ENCODE peak calls at places on chromosome 2, in five cellular contexts. D, N, U, T and O are unnamed samples.

GRCh38 chr2:232522014-232522854 is 2.0 kb downstream of the PRSS56 start:
- DNase-seq in D (no peak), N (no peak), U (no peak), T (no peak), O (peak)

GRCh38 chr2:29233428-29233827 is 118.2 kb downstream of the CLIP4 start:
- DNase-seq in D (no peak), N (no peak), U (no peak), T (no peak), O (no peak)

GRCh38 chr2:30584116-30584515 is 137.1 kb downstream of the LCLAT1 start:
- DNase-seq in D (no peak), N (no peak), U (no peak), T (no peak), O (no peak)

GRCh38 chr2:39696838-39697237 is 31.1 kb downstream of the TMEM178A start:
- DNase-seq in D (no peak), N (peak), U (no peak), T (no peak), O (peak)

GRCh38 chr2:234091432-234091879 is 41.0 kb downstream of the SPP2 start:
- DNase-seq in D (no peak), N (no peak), U (no peak), T (no peak), O (no peak)

GRCh38 chr2:104434363-104434792 is 419.5 kb upstream of the POU3F3 start:
- DNase-seq in D (no peak), N (no peak), U (peak), T (peak), O (no peak)

GRCh38 chr2:44623622-44624351 is 262.0 kb downstream of the CAMKMT start:
- DNase-seq in D (no peak), N (no peak), U (no peak), T (no peak), O (no peak)

GRCh38 chr2:217740796-217741195 is 262.0 kb downstream of the TNS1 start:
- DNase-seq in D (no peak), N (no peak), U (no peak), T (no peak), O (no peak)

GRCh38 chr2:178629463-178629862 is 149.2 kb downstream of the PLEKHA3 start:
- DNase-seq in D (no peak), N (no peak), U (no peak), T (no peak), O (no peak)

GRCh38 chr2:143901185-143901842 is 618.6 kb downstream of the ZEB2 start:
- DNase-seq in D (no peak), N (peak), U (no peak), T (no peak), O (peak)

GRCh38 chr2:54149623-54150501 is 34.4 kb downstream of the ACYP2 start:
- DNase-seq in D (no peak), N (peak), U (no peak), T (no peak), O (peak)

GRCh38 chr2:234690569-234691225 is 193.8 kb upstream of the ARL4C start:
- DNase-seq in D (no peak), N (peak), U (no peak), T (no peak), O (no peak)

GRCh38 chr2:235139956-235140800 is 188.4 kb downstream of the SH3BP4 start:
- DNase-seq in D (no peak), N (no peak), U (no peak), T (no peak), O (no peak)

GRCh38 chr2:239190921-239191885 is 209.6 kb downstream of the HDAC4 start:
- DNase-seq in D (no peak), N (no peak), U (no peak), T (no peak), O (no peak)

GRCh38 chr2:231900975-231901374 is 25.2 kb downstream of the NPPC start:
- DNase-seq in D (no peak), N (no peak), U (peak), T (no peak), O (no peak)

GRCh38 chr2:19667085-19667484 is 234.7 kb downstream of the TTC32 start:
- DNase-seq in D (no peak), N (peak), U (peak), T (no peak), O (peak)

GRCh38 chr2:38037757-38038615 is 38.0 kb downstream of the CYP1B1 start:
- DNase-seq in D (peak), N (peak), U (peak), T (no peak), O (peak)

GRCh38 chr2:42925742-42926437 is 133.5 kb upstream of the HAAO start:
- DNase-seq in D (no peak), N (no peak), U (no peak), T (no peak), O (no peak)

GRCh38 chr2:153074207-153074606 is 355.8 kb downstream of the ARL6IP6 start:
- DNase-seq in D (no peak), N (no peak), U (no peak), T (no peak), O (no peak)

GRCh38 chr2:216370961-216371633 is 1.2 kb downstream of the MARCHF4 start:
- DNase-seq in D (no peak), N (no peak), U (peak), T (no peak), O (peak)

GRCh38 chr2:9897331-9897737 is 54.1 kb downstream of the TAF1B start:
- DNase-seq in D (peak), N (peak), U (peak), T (no peak), O (peak)

GRCh38 chr2:2591542-2591940 is 260.5 kb upstream of the MYT1L start:
- DNase-seq in D (no peak), N (no peak), U (no peak), T (no peak), O (no peak)

GRCh38 chr2:38514603-38515154 is 88.0 kb downstream of the HNRNPLL start:
- DNase-seq in D (no peak), N (no peak), U (no peak), T (no peak), O (no peak)

GRCh38 chr2:119207447-119207846 is 16.2 kb upstream of the STEAP3 start:
- DNase-seq in D (no peak), N (no peak), U (no peak), T (no peak), O (no peak)

GRCh38 chr2:83104202-83104601 is 1354.9 kb downstream of the SUCLG1 start:
- DNase-seq in D (no peak), N (no peak), U (no peak), T (no peak), O (no peak)

GRCh38 chr2:9914384-9915065 is 37.0 kb upstream of the GRHL1 start:
- DNase-seq in D (no peak), N (peak), U (peak), T (no peak), O (peak)

GRCh38 chr2:60882971-60883753 is 1.8 kb downstream of the REL start:
- DNase-seq in D (no peak), N (peak), U (no peak), T (no peak), O (peak)

GRCh38 chr2:230956827-230957755 is 32.0 kb upstream of the GPR55 start:
- DNase-seq in D (peak), N (peak), U (peak), T (no peak), O (peak)

GRCh38 chr2:238285653-238286082 is 2.7 kb downstream of the PER2 start:
- DNase-seq in D (no peak), N (peak), U (peak), T (no peak), O (peak)

GRCh38 chr2:102703748-102704147 is 58.1 kb upstream of the TMEM182 start:
- DNase-seq in D (peak), N (peak), U (peak), T (no peak), O (peak)

GRCh38 chr2:46814160-46814559 is 101.4 kb downstream of the MCFD2 start:
- DNase-seq in D (no peak), N (peak), U (no peak), T (no peak), O (no peak)

GRCh38 chr2:84832772-84833461 is 48.0 kb downstream of the TRABD2A start:
- DNase-seq in D (no peak), N (peak), U (peak), T (no peak), O (no peak)

GRCh38 chr2:47097563-47097962 is 57.5 kb downstream of the STPG4 start:
- DNase-seq in D (no peak), N (no peak), U (no peak), T (no peak), O (no peak)

GRCh38 chr2:61789807-61790602 is 63.9 kb downstream of the FAM161A start:
- DNase-seq in D (no peak), N (no peak), U (no peak), T (no peak), O (no peak)

GRCh38 chr2:46812381-46813024 is 103.1 kb downstream of the MCFD2 start:
- DNase-seq in D (no peak), N (peak), U (no peak), T (no peak), O (no peak)

GRCh38 chr2:9050122-9050809 is 46.8 kb upstream of the MBOAT2 start:
- DNase-seq in D (no peak), N (no peak), U (peak), T (no peak), O (peak)

GRCh38 chr2:179814050-179814449 is 47.4 kb downstream of the ZNF385B start:
- DNase-seq in D (no peak), N (no peak), U (no peak), T (no peak), O (no peak)

GRCh38 chr2:167191588-167191987 is 303.3 kb downstream of the XIRP2 start:
- DNase-seq in D (no peak), N (peak), U (no peak), T (no peak), O (no peak)

GRCh38 chr2:217773539-217773938 is 229.3 kb downstream of the TNS1 start:
- DNase-seq in D (no peak), N (no peak), U (no peak), T (no peak), O (no peak)

DNA sequence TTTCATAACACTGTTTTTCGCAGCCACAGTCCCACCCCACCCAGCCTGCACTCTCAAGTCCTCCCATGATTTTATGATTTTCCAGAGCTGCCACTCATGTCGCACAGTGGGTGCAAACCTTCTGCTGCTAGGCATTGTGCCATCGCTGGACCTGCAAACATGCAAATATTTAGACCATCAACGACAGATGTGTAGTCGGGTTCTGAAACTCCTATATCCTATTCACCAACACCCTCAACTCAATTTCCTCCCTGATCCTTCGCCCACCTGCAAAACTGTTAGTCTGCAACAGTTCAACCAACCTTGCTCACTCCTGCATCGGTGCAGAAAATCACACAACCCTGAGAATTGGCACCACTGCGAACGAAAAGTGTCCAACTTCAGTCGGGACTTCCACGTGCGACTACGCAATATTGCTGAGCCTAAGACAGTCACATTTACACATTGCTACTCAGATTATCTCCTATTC is 884 bp upstream of the ALS2 start:
- DNase-seq in D (no peak), N (no peak), U (no peak), T (no peak), O (no peak)
- H4K8ac ChIP-seq in D (peak), N (peak), U (peak), T (peak), O (peak)

GRCh38 chr2:73202156-73203054 is at the start of gene NOTO:
- DNase-seq in D (no peak), N (no peak), U (peak), T (no peak), O (peak)

GRCh38 chr2:73205611-73206010 is 3.2 kb downstream of the NOTO start:
- DNase-seq in D (no peak), N (no peak), U (no peak), T (no peak), O (no peak)

GRCh38 chr2:73208258-73208657 is 5.8 kb upstream of the SMYD5 start:
- DNase-seq in D (no peak), N (no peak), U (no peak), T (no peak), O (no peak)

GRCh38 chr2:73197579-73197978 is 4.8 kb upstream of the NOTO start:
- DNase-seq in D (no peak), N (no peak), U (no peak), T (no peak), O (no peak)

GRCh38 chr2:73203055-73203681 is 794 bp downstream of the NOTO start:
- DNase-seq in D (no peak), N (no peak), U (peak), T (no peak), O (peak)
- H3K4me3 ChIP-seq in D (peak), N (no peak), U (no peak), T (peak), O (peak)

DNA sequence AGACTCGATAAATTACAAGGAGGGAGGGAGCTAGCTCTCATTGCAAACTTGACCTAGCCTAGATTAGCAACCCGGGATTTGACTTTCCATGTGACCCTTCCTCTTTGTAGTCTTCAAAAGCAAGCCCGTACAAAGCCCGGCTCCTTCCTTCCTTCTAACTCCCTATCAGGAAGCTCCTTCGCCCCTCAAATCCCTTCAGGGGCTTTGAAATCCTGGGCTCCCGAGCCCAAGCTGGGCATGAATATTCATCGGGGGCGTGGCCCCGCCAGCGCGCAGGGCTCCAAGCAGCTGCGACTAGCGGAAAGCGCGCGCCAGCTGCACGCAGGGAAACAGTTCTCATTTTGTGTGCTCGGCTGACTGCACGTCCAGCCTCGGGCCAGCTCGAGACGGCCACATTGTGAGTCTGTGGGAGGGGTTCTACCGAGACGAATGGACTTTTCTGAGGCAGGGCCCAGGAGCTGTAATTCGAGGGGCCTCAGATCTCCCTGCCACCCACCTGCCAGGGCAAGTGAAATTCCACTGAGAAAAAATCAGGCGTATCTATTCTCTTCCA is 84.0 kb upstream of the PELI1 start:
- DNase-seq in D (peak), N (peak), U (peak), T (peak), O (peak)
- H4K8ac ChIP-seq in D (no peak), N (no peak), U (no peak), T (no peak), O (no peak)

DNA sequence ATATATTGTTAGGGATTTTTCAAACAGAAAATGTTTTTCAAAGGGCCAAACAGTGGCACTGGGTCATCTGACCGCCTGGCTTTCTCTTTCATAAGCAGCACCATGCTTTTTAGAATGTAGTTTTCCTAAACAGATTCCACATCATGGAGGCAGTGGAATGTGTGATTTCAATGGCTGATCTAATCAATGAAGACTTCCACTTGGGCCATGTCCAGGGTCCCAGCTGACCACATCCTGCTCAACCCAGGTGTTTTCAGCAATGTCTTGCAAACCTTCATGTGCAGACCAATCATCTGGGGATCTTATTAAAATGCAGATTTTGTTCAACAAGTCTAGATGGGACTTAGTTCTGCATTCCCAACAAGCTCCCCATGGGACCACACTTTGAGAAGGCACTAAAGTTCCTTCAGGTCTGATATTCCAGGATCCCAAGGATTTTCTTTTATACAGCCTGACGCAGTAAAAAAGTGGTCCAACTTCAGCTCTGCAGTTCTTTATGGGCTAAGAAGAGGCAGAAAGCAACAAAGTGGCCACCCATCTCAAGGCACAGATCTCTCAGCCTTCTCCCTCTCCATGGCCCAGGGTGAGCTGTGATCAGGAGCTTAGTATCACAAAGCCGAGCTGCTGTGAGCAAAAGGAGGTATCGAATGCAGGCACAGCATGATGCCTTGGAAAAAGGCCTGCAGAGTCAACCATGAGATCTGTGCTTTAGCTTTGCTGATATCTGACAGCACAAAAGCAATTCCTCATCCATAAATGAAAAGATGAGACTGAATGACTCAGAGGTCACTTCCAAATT is 3.7 kb downstream of the ALKAL2 start:
- DNase-seq in D (no peak), N (peak), U (peak), T (no peak), O (no peak)
- H3K4me3 ChIP-seq in D (no peak), N (no peak), U (no peak), T (peak), O (no peak)

DNA sequence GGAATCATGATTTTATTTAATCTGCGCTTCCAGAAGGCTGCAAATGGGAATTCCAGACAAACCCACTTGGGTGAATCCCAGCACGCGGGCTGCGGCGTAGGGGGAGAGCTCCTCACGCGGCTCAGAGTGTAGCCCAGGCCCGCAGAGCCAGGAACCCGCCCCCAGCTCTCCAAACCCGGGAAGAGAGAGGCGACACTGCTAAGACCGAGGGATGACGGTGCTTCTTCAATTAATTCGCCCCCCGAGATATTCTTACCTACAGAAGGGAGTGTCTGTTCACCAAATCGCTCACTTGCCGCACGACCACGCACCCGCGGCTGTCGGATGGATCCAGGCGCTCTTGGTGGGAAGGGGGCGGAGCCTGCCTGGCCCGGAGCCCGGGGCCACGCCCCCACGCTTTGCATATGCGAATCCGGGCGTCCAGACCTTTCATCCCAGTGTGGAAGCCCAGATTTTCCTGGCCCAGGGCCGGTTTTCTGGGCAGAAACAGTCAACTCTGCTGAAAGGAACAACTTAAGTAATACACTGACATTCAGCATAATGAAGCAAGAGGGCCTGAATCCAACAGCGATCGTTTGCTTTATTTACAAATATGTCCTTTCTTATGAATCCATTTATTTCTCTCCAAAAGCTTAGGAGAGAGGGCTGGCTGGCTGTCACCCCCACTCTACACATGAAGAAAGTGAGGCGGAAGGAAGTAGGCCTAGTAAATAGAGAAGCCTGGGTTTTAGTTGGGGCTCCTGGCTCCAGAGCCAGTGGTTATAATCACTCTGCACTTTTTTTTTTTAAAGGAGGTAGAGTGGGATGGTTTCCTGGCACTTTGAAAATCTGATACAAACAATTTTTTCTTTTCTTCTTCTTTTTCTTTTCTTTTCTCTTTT is at the start of gene SLC19A3:
- DNase-seq in D (peak), N (peak), U (peak), T (peak), O (peak)
- H4K8ac ChIP-seq in D (no peak), N (no peak), U (no peak), T (peak), O (peak)